ENCODE peak calls at places on chromosomes 16 and 17, in four cellular contexts. One of them, this sample, is unnamed.

GRCh38 chr17:60253048-60253447 is 103.3 kb downstream of the CA4 start:
- DNase-seq in OCI-LY7: no peak
- DNase-seq in H9: no peak
- DNase-seq in lung: no peak
- DNase-seq in this sample: no peak

GRCh38 chr16:87173294-87173883 is 143.8 kb downstream of the C16orf95 start:
- DNase-seq in OCI-LY7: no peak
- DNase-seq in H9: no peak
- DNase-seq in lung: no peak
- DNase-seq in this sample: no peak

GRCh38 chr17:82356845-82357355 is 2.1 kb upstream of the TEX19 start:
- DNase-seq in OCI-LY7: peak
- DNase-seq in H9: peak
- DNase-seq in lung: peak
- DNase-seq in this sample: no peak

GRCh38 chr16:81447383-81448101 is 2.9 kb downstream of the CMIP start:
- DNase-seq in OCI-LY7: no peak
- DNase-seq in H9: no peak
- DNase-seq in lung: peak
- DNase-seq in this sample: no peak

GRCh38 chr16:86882586-86883280 is 304.4 kb downstream of the FOXL1 start:
- DNase-seq in OCI-LY7: no peak
- DNase-seq in H9: no peak
- DNase-seq in lung: no peak
- DNase-seq in this sample: no peak

GRCh38 chr16:9092963-9093477 is 1.6 kb downstream of the HAPSTR1 start:
- DNase-seq in OCI-LY7: peak
- DNase-seq in H9: no peak
- DNase-seq in lung: peak
- DNase-seq in this sample: no peak

GRCh38 chr17:30346211-30346831 is 12.5 kb upstream of the TMIGD1 start:
- DNase-seq in OCI-LY7: no peak
- DNase-seq in H9: no peak
- DNase-seq in lung: no peak
- DNase-seq in this sample: no peak

GRCh38 chr16:88626646-88627045 is 11.7 kb upstream of the IL17C start:
- DNase-seq in OCI-LY7: no peak
- DNase-seq in H9: no peak
- DNase-seq in lung: no peak
- DNase-seq in this sample: no peak

GRCh38 chr16:70750893-70751467 is 50.0 kb downstream of the VAC14 start:
- DNase-seq in OCI-LY7: no peak
- DNase-seq in H9: no peak
- DNase-seq in lung: peak
- DNase-seq in this sample: no peak

GRCh38 chr17:28570716-28571254 is 539 bp downstream of the PIGS start:
- DNase-seq in OCI-LY7: peak
- DNase-seq in H9: peak
- DNase-seq in lung: no peak
- DNase-seq in this sample: peak

GRCh38 chr17:44223574-44224046 is 4.1 kb upstream of the UBTF start:
- DNase-seq in OCI-LY7: no peak
- DNase-seq in H9: no peak
- DNase-seq in lung: no peak
- DNase-seq in this sample: no peak

GRCh38 chr16:52474679-52475078 is 72.3 kb downstream of the TOX3 start:
- DNase-seq in OCI-LY7: no peak
- DNase-seq in H9: no peak
- DNase-seq in lung: no peak
- DNase-seq in this sample: no peak

GRCh38 chr17:74484066-74484465 is 17.6 kb downstream of the CD300A start:
- DNase-seq in OCI-LY7: no peak
- DNase-seq in H9: peak
- DNase-seq in lung: no peak
- DNase-seq in this sample: peak

GRCh38 chr16:73956592-73957495 is 339.8 kb upstream of the PSMD7 start:
- DNase-seq in OCI-LY7: peak
- DNase-seq in H9: peak
- DNase-seq in lung: peak
- DNase-seq in this sample: peak

GRCh38 chr16:30736995-30737793 is 11.0 kb upstream of the PHKG2 start:
- DNase-seq in OCI-LY7: no peak
- DNase-seq in H9: no peak
- DNase-seq in lung: no peak
- DNase-seq in this sample: no peak

GRCh38 chr17:18250259-18250658 is 8.3 kb downstream of the FLII start:
- DNase-seq in OCI-LY7: no peak
- DNase-seq in H9: no peak
- DNase-seq in lung: no peak
- DNase-seq in this sample: no peak

GRCh38 chr16:1559446-1559975 is 26.0 kb downstream of the TMEM204 start:
- DNase-seq in OCI-LY7: no peak
- DNase-seq in H9: no peak
- DNase-seq in lung: no peak
- DNase-seq in this sample: no peak

GRCh38 chr17:228223-228615 is 46.8 kb upstream of the DOC2B start:
- DNase-seq in OCI-LY7: no peak
- DNase-seq in H9: no peak
- DNase-seq in lung: no peak
- DNase-seq in this sample: no peak

GRCh38 chr17:66989076-66989475 is 24.6 kb downstream of the CACNG4 start:
- DNase-seq in OCI-LY7: no peak
- DNase-seq in H9: no peak
- DNase-seq in lung: no peak
- DNase-seq in this sample: no peak

GRCh38 chr17:27762527-27763305 is 37.6 kb downstream of the NOS2 start:
- DNase-seq in OCI-LY7: peak
- DNase-seq in H9: peak
- DNase-seq in lung: no peak
- DNase-seq in this sample: no peak

GRCh38 chr17:77571562-77571981 is 386.9 kb upstream of the TNRC6C start:
- DNase-seq in OCI-LY7: no peak
- DNase-seq in H9: no peak
- DNase-seq in lung: no peak
- DNase-seq in this sample: no peak

GRCh38 chr17:76872221-76872873 is 4.1 kb downstream of the MGAT5B start:
- DNase-seq in OCI-LY7: no peak
- DNase-seq in H9: no peak
- DNase-seq in lung: no peak
- DNase-seq in this sample: no peak

GRCh38 chr17:75641343-75641742 is 8.1 kb downstream of the SMIM5 start:
- DNase-seq in OCI-LY7: no peak
- DNase-seq in H9: no peak
- DNase-seq in lung: no peak
- DNase-seq in this sample: no peak

GRCh38 chr17:27578718-27579085 is 52.3 kb upstream of the LGALS9 start:
- DNase-seq in OCI-LY7: no peak
- DNase-seq in H9: no peak
- DNase-seq in lung: no peak
- DNase-seq in this sample: peak

GRCh38 chr16:28186752-28187151 is 25.0 kb downstream of the XPO6 start:
- DNase-seq in OCI-LY7: no peak
- DNase-seq in H9: no peak
- DNase-seq in lung: no peak
- DNase-seq in this sample: no peak

GRCh38 chr16:64740261-64740660 is 381.6 kb downstream of the CDH11 start:
- DNase-seq in OCI-LY7: no peak
- DNase-seq in H9: no peak
- DNase-seq in lung: no peak
- DNase-seq in this sample: no peak

DNA sequence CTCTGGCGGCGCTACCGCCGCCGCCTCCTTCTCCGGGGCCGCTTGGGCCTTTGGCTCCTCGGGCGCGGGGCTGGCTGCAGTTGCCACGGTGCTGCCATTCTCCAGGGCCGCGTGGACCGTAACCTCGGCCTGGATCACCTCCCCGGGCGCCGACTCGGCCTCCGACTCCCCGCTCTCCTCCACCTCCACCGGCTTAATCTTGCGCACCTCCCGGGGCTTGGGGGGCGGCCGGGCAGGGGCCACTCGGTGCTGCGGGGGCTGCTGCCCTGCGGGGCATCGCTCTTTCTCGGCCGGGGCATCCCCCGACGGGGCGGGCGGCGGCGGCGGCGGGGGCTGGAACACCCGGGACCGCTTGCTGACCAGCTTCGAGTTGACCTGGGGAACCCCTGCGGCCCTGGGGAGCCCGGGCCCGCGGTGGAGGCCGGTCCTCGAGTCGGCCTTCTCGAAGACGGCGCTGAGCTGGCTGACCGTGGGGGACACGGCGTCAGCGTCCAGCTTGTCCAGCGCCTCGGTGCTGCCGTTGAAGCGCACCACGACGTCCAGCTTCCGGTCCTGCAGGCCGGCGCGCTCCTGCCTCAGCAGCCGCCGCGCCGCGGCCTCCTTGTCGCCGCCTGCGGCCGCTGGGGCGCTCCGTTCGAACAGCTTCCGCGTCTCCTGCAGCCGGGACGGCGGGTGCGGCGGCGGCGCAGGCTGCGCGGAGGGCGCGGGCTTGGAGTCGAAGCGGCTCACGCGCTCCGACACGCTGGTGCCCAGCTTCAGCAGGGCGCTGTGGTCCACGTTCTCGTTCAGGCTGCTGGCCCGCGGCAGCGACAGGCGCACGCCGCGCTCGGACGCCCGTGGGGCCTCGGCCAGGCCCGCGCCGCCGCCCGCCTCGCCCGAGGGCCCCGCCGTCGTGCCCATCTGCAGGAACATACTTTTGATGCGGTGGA is 788 bp downstream of the PPP1R9B start:
- DNase-seq in OCI-LY7: peak
- DNase-seq in H9: peak
- DNase-seq in lung: peak
- DNase-seq in this sample: no peak
- TF ChIP-seq CTCF in OCI-LY7: no peak
- TF ChIP-seq CTCF in H9: no peak
- TF ChIP-seq CTCF in lung: no peak
- TF ChIP-seq CTCF in this sample: peak

DNA sequence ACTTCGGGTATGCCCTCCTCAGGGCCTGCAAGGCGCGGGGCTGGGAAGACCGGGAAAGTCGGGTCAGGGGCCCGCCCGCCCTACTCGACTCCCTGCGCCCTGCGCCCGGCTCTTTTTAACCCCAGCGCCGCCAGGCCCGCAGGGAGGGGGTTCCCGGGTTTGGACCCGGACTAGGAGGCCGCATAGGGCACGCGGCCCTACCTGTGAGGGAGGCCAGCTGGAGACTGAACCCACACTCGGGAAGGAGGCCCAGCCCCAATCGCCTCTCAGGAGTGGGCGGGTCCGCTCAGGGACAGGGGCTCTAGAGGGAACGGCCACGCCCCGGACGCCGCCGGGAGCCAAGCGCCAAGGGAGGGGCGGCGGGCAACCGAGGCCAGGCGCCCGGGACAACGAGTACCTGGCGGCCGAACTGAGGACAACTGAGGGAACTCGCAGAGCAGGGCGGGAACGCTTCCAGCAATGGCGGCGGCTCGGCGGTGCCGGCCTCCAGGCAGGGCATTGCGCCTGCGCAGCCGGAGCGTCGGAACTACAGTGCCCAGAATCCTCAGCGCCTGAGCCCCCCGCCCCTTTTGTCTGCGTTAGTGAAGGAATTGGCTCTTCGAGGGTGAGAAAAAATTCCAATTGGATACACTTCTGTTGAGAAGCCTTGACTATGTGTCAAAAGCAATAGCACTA is at the start of gene ZNF624:
- DNase-seq in OCI-LY7: peak
- DNase-seq in H9: peak
- DNase-seq in lung: peak
- DNase-seq in this sample: peak
- TF ChIP-seq CTCF in OCI-LY7: no peak
- TF ChIP-seq CTCF in H9: no peak
- TF ChIP-seq CTCF in lung: no peak
- TF ChIP-seq CTCF in this sample: no peak

DNA sequence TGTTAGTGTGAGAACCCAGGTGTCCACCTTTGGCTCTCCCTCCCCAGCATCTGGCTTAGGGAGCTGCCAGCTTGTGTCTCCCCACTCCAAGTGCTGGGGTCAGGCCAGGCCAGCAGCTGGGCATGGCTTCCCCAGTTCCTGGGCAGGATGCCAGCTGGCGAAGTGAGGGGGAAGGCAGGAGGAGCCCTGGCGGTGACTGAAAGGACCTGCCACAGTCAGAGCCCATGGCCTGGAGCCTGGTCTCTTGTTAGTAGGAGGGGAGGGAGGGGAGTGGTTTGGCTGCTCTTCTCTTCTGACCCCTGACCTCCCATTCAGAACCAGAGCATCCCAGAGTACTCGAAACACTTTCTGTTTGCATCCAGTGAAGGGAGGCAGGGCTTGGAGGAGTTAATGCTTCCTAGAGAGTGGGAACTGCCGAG is 586 bp downstream of the CHD3 start:
- DNase-seq in OCI-LY7: no peak
- DNase-seq in H9: peak
- DNase-seq in lung: peak
- DNase-seq in this sample: no peak
- TF ChIP-seq CTCF in OCI-LY7: no peak
- TF ChIP-seq CTCF in H9: peak
- TF ChIP-seq CTCF in lung: peak
- TF ChIP-seq CTCF in this sample: no peak

GRCh38 chr17:69492410-69493071 is 78.0 kb downstream of the MAP2K6 start:
- DNase-seq in OCI-LY7: no peak
- DNase-seq in H9: peak
- DNase-seq in lung: no peak
- DNase-seq in this sample: no peak
- TF ChIP-seq CTCF in OCI-LY7: no peak
- TF ChIP-seq CTCF in H9: no peak
- TF ChIP-seq CTCF in lung: no peak
- TF ChIP-seq CTCF in this sample: no peak

This sample was measured in GM13977.